ENCODE peak calls at places on chromosomes 12 and 14, in nine cellular contexts. W is cardiac muscle cell, K is psoas muscle, X is adrenal gland, Y is Caco-2, S is mesendoderm, V is Peyer's patch, I is stomach, Q is uterus. N is an unnamed sample.

GRCh38 chr14:103744621-103745395 is 29.2 kb downstream of the ZFYVE21 start:
- DNase-seq in W (no peak), K (no peak), X (no peak), Y (no peak), S (no peak), V (no peak), I (no peak), Q (no peak), N (no peak)

GRCh38 chr12:4355843-4356327 is 23.6 kb downstream of the FGF23 start:
- DNase-seq in W (peak; percentile 27), K (peak; percentile 25), X (peak; percentile 23), Y (peak; percentile 77), S (peak; percentile 92), V (no peak), I (no peak), Q (no peak), N (peak; percentile 79)

GRCh38 chr14:76067536-76067935 is 82.0 kb downstream of the IFT43 start:
- DNase-seq in W (no peak), K (no peak), X (no peak), Y (no peak), S (no peak), V (no peak), I (no peak), Q (no peak), N (no peak)

GRCh38 chr12:124508323-124509096 is 58.9 kb downstream of the NCOR2 start:
- DNase-seq in W (no peak), K (peak; percentile 51), X (no peak), Y (no peak), S (no peak), V (no peak), I (no peak), Q (peak; percentile 66), N (no peak)

GRCh38 chr14:95545769-95546168 is 10.9 kb downstream of the GLRX5 start:
- DNase-seq in W (peak; percentile 77), K (no peak), X (no peak), Y (no peak), S (peak; percentile 44), V (no peak), I (no peak), Q (no peak), N (no peak)

GRCh38 chr14:68784298-68784910 is 8.5 kb downstream of the ZFP36L1 start:
- DNase-seq in W (no peak), K (no peak), X (peak; percentile 18), Y (peak; percentile 92), S (no peak), V (peak; percentile 15), I (peak; percentile 81), Q (peak; percentile 50), N (no peak)

GRCh38 chr12:46470975-46471374 is 98.4 kb upstream of the SLC38A2 start:
- DNase-seq in W (no peak), K (no peak), X (no peak), Y (no peak), S (no peak), V (no peak), I (no peak), Q (no peak), N (no peak)

GRCh38 chr14:38199076-38199475 is 8.6 kb upstream of the SSTR1 start:
- DNase-seq in W (no peak), K (no peak), X (no peak), Y (no peak), S (no peak), V (no peak), I (no peak), Q (no peak), N (no peak)

GRCh38 chr12:6391013-6391412 is 7.1 kb downstream of the LTBR start:
- DNase-seq in W (no peak), K (no peak), X (no peak), Y (no peak), S (no peak), V (no peak), I (no peak), Q (no peak), N (no peak)

GRCh38 chr12:67592228-67593011 is 56.1 kb upstream of the DYRK2 start:
- DNase-seq in W (peak; percentile 69), K (no peak), X (no peak), Y (no peak), S (no peak), V (no peak), I (no peak), Q (peak; percentile 14), N (peak; percentile 13)

GRCh38 chr12:57142727-57143126 is 4.7 kb downstream of the LRP1-AS start:
- DNase-seq in W (no peak), K (no peak), X (no peak), Y (no peak), S (no peak), V (no peak), I (no peak), Q (no peak), N (no peak)

GRCh38 chr12:46907791-46908190 is 82.0 kb upstream of the SLC38A4 start:
- DNase-seq in W (no peak), K (no peak), X (no peak), Y (no peak), S (no peak), V (no peak), I (no peak), Q (no peak), N (no peak)

DNA sequence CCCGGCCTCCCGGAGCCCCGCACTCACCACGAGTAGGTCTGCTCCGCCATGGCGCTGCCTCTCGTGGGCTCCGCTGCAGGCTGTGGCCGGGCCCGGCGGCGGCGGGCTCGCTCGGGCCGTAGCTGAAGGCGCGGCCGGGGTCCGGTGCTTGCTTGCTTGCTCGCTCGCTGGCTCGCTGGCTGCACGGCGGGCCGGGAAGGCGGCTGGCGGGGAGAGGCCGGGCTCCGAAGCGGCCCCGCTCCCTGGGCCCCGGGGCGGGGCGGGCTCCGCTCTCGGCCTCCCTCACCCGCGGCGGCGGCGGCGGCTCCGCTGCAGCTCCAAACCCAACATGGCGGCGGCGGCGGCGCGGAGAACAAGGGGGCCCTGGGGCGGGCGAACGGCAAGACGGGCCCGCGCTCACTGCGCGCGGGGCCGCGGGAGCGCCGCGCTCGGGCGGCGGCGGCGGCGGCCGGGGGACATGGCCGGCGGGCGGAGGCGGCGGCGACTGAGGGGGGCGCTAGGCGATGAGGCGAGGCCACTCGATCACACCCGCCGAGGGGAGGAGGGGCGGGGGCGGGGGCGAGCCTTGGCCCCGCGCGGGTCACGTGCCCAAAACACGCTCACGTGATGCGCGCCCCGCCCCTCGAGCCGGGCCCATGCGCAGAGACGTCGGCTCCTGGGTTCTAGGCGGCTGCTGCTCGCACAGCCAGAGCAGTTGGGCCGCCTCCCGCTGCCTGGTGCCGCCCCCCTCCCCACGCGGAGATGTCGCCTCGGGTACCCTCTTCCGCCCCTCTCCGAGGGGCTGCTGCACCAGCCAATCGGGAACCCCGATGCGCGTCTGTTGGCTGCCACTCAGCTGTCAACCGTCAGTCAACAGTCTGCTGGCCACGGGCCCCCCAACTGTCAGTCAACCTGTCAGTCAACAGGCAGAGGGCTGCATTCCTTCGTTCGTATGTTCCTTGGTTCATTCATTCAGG is at the start of gene SPPL3:
- DNase-seq in W (peak; percentile 93), K (peak; percentile 94), X (peak; percentile 90), Y (peak; percentile 96), S (peak; percentile 95), V (peak; percentile 93), I (peak; percentile 94), Q (peak; percentile 89), N (peak; percentile 94)
- H3K4me1 ChIP-seq in W (peaks cover 12% of the 10 kb centered on the region), K (peaks cover 32% of the 10 kb centered on the region), X (peaks cover 14% of the 10 kb centered on the region), Y (no peaks in the 10 kb centered on the region), S (no peaks in the 10 kb centered on the region), V (peaks cover 12% of the 10 kb centered on the region), I (peaks cover 26% of the 10 kb centered on the region), Q (no peaks in the 10 kb centered on the region), N (peaks cover 4% of the 10 kb centered on the region)

GRCh38 chr14:61565181-61565580 is 130.1 kb upstream of the HIF1A start:
- DNase-seq in W (no peak), K (no peak), X (no peak), Y (no peak), S (no peak), V (no peak), I (no peak), Q (no peak), N (no peak)
- H3K4me1 ChIP-seq in W (peaks cover 62% of the 10 kb centered on the region), K (peaks cover 43% of the 10 kb centered on the region), X (peaks cover 39% of the 10 kb centered on the region), Y (peaks cover 64% of the 10 kb centered on the region), S (peaks cover 4% of the 10 kb centered on the region), V (peaks cover 7% of the 10 kb centered on the region), I (peaks cover 57% of the 10 kb centered on the region), Q (no peaks in the 10 kb centered on the region), N (no peaks in the 10 kb centered on the region)

DNA sequence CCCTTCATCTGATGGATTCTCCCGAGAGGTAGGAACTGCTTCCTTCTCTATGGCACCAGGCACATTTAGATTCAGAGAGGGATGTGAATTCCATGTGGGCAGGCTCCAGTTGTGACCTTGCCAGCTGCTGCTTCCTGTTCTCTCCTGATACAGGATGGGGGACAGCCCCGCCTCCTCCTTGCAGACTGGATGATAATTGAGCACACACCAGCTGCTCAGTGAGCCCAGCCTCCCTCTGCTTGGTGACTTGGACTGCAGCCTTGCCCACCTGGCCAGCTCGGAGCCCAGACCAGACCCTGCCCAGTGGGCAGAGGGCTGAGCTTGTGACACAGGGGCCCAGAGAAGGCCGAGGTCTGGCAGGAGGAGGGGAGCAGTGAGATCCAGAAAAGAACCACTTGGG is 90.2 kb downstream of the CALM1 start:
- DNase-seq in W (peak; percentile 38), K (no peak), X (peak; percentile 59), Y (no peak), S (peak; percentile 42), V (no peak), I (no peak), Q (no peak), N (no peak)
- H3K4me1 ChIP-seq in W (no peaks in the 10 kb centered on the region), K (no peaks in the 10 kb centered on the region), X (no peaks in the 10 kb centered on the region), Y (peaks cover 3% of the 10 kb centered on the region), S (no peaks in the 10 kb centered on the region), V (no peaks in the 10 kb centered on the region), I (no peaks in the 10 kb centered on the region), Q (no peaks in the 10 kb centered on the region), N (no peaks in the 10 kb centered on the region)

GRCh38 chr12:13744566-13744965 is 236.8 kb downstream of the GRIN2B start:
- DNase-seq in W (no peak), K (no peak), X (no peak), Y (no peak), S (no peak), V (no peak), I (no peak), Q (no peak), N (no peak)
- H3K4me1 ChIP-seq in W (peaks cover 15% of the 10 kb centered on the region), K (no peaks in the 10 kb centered on the region), X (no peaks in the 10 kb centered on the region), Y (peaks cover 5% of the 10 kb centered on the region), S (peaks cover 2% of the 10 kb centered on the region), V (no peaks in the 10 kb centered on the region), I (no peaks in the 10 kb centered on the region), Q (no peaks in the 10 kb centered on the region), N (no peaks in the 10 kb centered on the region)